ENCODE peak calls at places on chromosome 5, in seven cellular contexts. V is A673; B is ovary; Z is CD8-positive, alpha-beta memory T cell; A is CD4-positive, alpha-beta memory T cell; C is naive thymus-derived CD4-positive, alpha-beta T cell; I is transverse colon. J is an unnamed sample. For H3K4me1, the result is how much of the 10 kb centered on the place peaks cover.

GRCh38 chr5:63233906-63234305 is 655.3 kb downstream of the LRRC70 start:
- DNase-seq in Z (no peak), B (no peak), I (no peak), V (no peak), A (no peak), C (no peak), J (no peak)

GRCh38 chr5:168315991-168316578 is 24.6 kb downstream of the WWC1 start:
- DNase-seq in A (no peak), V (no peak), I (peak), Z (no peak), C (no peak), B (no peak), J (no peak)

GRCh38 chr5:131475416-131476045 is 159.5 kb downstream of the RAPGEF6 start:
- DNase-seq in V (no peak), A (no peak), Z (no peak), C (no peak), I (no peak), B (no peak), J (no peak)

GRCh38 chr5:66118294-66118693 is 25.8 kb upstream of the SREK1 start:
- DNase-seq in I (no peak), C (no peak), V (no peak), A (no peak), Z (no peak), B (no peak), J (no peak)

GRCh38 chr5:132019857-132020555 is 8.5 kb upstream of the ACSL6 start:
- DNase-seq in Z (peak), I (peak), C (peak), A (peak), V (no peak), B (no peak), J (no peak)

GRCh38 chr5:123448743-123449142 is 25.5 kb upstream of the CEP120 start:
- DNase-seq in C (no peak), A (no peak), V (no peak), Z (no peak), B (no peak), I (no peak), J (no peak)

GRCh38 chr5:16976625-16977008 is 40.5 kb upstream of the MYO10 start:
- DNase-seq in V (no peak), I (no peak), A (no peak), C (no peak), Z (no peak), B (no peak), J (no peak)

GRCh38 chr5:77177576-77177975 is 32.9 kb upstream of the PDE8B start:
- DNase-seq in A (no peak), C (no peak), Z (no peak), I (no peak), V (no peak), B (no peak), J (no peak)

GRCh38 chr5:181241393-181241975 is 2.2 kb downstream of the RACK1 start:
- DNase-seq in C (no peak), A (peak), B (no peak), I (no peak), Z (no peak), V (peak), J (no peak)

GRCh38 chr5:10987881-10988504 is 227.0 kb upstream of the DAP start:
- DNase-seq in C (peak), I (peak), Z (peak), A (peak), V (peak), B (peak), J (peak)

GRCh38 chr5:21058290-21058689 is 1070.3 kb upstream of the CDH18 start:
- DNase-seq in V (no peak), Z (no peak), C (no peak), B (no peak), A (no peak), I (no peak), J (no peak)

GRCh38 chr5:33975846-33976245 is 8.6 kb downstream of the SLC45A2 start:
- DNase-seq in C (no peak), A (no peak), B (no peak), Z (no peak), I (no peak), V (no peak), J (no peak)

GRCh38 chr5:137822158-137822764 is 45.4 kb upstream of the MYOT start:
- DNase-seq in A (no peak), B (no peak), I (peak), Z (no peak), C (no peak), V (peak), J (no peak)

GRCh38 chr5:171667341-171668096 is 118.1 kb upstream of the SMIM23 start:
- DNase-seq in I (no peak), A (no peak), C (no peak), Z (no peak), B (peak), V (no peak), J (peak)

GRCh38 chr5:145396888-145397287 is 438.3 kb downstream of the PRELID2 start:
- DNase-seq in Z (no peak), V (no peak), A (no peak), C (no peak), I (no peak), B (no peak), J (no peak)

GRCh38 chr5:61824396-61824795 is 481.6 kb upstream of the KIF2A start:
- DNase-seq in V (no peak), I (no peak), C (no peak), Z (no peak), B (no peak), A (no peak), J (no peak)

GRCh38 chr5:34666392-34667080 is 10.4 kb downstream of the RAI14 start:
- DNase-seq in V (no peak), Z (no peak), B (no peak), A (no peak), I (no peak), C (no peak), J (no peak)

GRCh38 chr5:176474476-176474875 is 26.3 kb downstream of the FAF2 start:
- DNase-seq in C (no peak), B (no peak), Z (no peak), A (no peak), I (no peak), V (peak), J (no peak)

GRCh38 chr5:16754621-16755020 is 137.8 kb upstream of the RETREG1 start:
- DNase-seq in I (no peak), C (no peak), A (no peak), Z (no peak), B (no peak), V (peak), J (no peak)

GRCh38 chr5:7745882-7746735 is 104.8 kb downstream of the CFAP90 start:
- DNase-seq in I (peak), B (peak), V (peak), Z (no peak), A (peak), C (no peak), J (peak)

GRCh38 chr5:132182366-132183040 is 45.1 kb downstream of the P4HA2 start:
- DNase-seq in C (no peak), B (no peak), Z (no peak), A (no peak), I (no peak), V (no peak), J (no peak)

GRCh38 chr5:62316110-62316509 is 10.1 kb downstream of the KIF2A start:
- DNase-seq in C (no peak), V (no peak), B (no peak), I (no peak), Z (no peak), A (no peak), J (no peak)

GRCh38 chr5:178625679-178626483 is 969 bp downstream of the CLK4 start:
- DNase-seq in C (no peak), A (no peak), I (no peak), Z (peak), B (no peak), V (no peak), J (peak)

GRCh38 chr5:86929123-86929766 is 311.5 kb downstream of the COX7C start:
- DNase-seq in A (no peak), Z (no peak), C (no peak), B (no peak), I (no peak), V (no peak), J (no peak)

GRCh38 chr5:158413125-158413680 is 554.3 kb upstream of the CLINT1 start:
- DNase-seq in I (no peak), V (no peak), Z (no peak), A (no peak), C (no peak), B (no peak), J (no peak)

GRCh38 chr5:139646111-139646510 is 2.0 kb upstream of the CXXC5 start:
- DNase-seq in A (no peak), I (no peak), B (no peak), C (no peak), Z (no peak), V (no peak), J (no peak)

GRCh38 chr5:757931-758697 is 26.4 kb downstream of the ZDHHC11B start:
- DNase-seq in C (no peak), Z (no peak), V (no peak), A (peak), I (peak), B (peak), J (peak)

GRCh38 chr5:79518718-79519117 is 4.8 kb upstream of the HOMER1 start:
- DNase-seq in B (no peak), A (no peak), V (no peak), Z (no peak), I (no peak), C (no peak), J (no peak)

GRCh38 chr5:67255881-67256280 is 59.3 kb upstream of the CD180 start:
- DNase-seq in A (no peak), Z (no peak), V (no peak), I (no peak), B (no peak), C (no peak), J (no peak)

GRCh38 chr5:134541736-134542376 is 16.4 kb downstream of the JADE2 start:
- DNase-seq in V (no peak), I (peak), B (peak), A (no peak), C (no peak), Z (no peak), J (no peak)

GRCh38 chr5:96180684-96181083 is 219.0 kb upstream of the ELL2 start:
- DNase-seq in B (no peak), V (no peak), Z (no peak), C (no peak), A (no peak), I (no peak), J (no peak)

GRCh38 chr5:96176022-96176421 is 214.4 kb upstream of the ELL2 start:
- DNase-seq in Z (no peak), I (no peak), V (no peak), B (no peak), C (no peak), A (no peak), J (no peak)

GRCh38 chr5:96177303-96177869 is 215.7 kb upstream of the ELL2 start:
- DNase-seq in V (no peak), C (no peak), I (no peak), Z (no peak), B (no peak), A (no peak), J (no peak)

GRCh38 chr5:96172436-96172835 is 210.8 kb upstream of the ELL2 start:
- DNase-seq in I (no peak), Z (no peak), C (no peak), V (no peak), B (no peak), A (no peak), J (no peak)

GRCh38 chr5:96175090-96175489 is 213.4 kb upstream of the ELL2 start:
- DNase-seq in I (no peak), A (no peak), Z (no peak), C (no peak), B (no peak), V (peak), J (no peak)
- H3K4me1 ChIP-seq in I (under half), A (under half), Z (under half), C (under half), B (under half), V (under half), J (under half)

DNA sequence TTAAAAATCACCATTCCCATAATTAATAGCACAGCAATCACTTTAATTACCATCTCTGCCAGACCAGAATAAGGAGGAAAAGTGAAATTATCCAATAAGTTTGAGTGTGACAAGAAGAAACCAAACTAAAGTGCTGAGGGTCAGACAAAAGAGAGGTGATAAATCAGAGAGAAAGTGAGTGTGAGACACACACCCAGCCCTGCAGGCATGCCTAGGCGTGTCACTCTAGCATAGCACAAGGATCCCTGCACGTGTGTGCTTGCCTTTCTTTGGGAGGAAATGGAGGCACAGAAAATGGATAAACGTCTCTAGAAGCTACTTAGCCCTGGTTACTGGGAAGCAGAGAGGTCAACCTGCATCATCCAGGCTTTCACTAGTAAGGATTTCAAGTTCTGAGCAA is 56.2 kb downstream of the SEMA6A start:
- DNase-seq in A (no peak), C (no peak), B (no peak), Z (no peak), V (no peak), I (peak), J (no peak)
- H3K4me1 ChIP-seq in A (under half), C (under half), B (under half), Z (under half), V (under half), I (under half), J (under half)

DNA sequence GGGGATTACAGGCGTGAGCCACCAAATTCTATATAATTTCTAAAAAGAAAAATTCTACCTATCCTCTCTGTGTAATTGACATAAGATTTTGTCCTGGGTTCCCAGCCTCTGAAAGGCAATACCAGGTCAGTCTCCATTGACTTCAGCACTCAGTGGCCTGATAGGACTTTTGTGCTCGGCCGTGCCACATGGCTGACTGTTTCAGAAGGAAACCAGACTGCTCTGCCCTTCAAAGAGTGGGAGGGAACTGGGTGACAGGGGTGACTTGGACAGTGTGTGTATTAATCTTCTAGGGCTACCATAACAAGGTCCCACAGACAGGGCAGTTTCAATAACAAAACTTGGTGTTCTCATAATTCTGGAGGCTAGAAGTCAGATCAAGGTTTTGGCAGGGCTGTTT is 43.0 kb downstream of the ARHGAP26 start:
- DNase-seq in C (no peak), I (no peak), Z (no peak), B (no peak), V (no peak), A (no peak), J (no peak)
- H3K4me1 ChIP-seq in C (under half), I (under half), Z (under half), B (under half), V (under half), A (under half), J (half or more)

GRCh38 chr5:149147673-149148072 is 6.4 kb downstream of the ABLIM3 start:
- DNase-seq in Z (no peak), I (no peak), B (no peak), C (no peak), A (no peak), V (no peak), J (no peak)

GRCh38 chr5:149152317-149152746 is 11.0 kb downstream of the ABLIM3 start:
- DNase-seq in B (no peak), V (no peak), A (no peak), I (no peak), Z (no peak), C (no peak), J (no peak)

GRCh38 chr5:149151717-149152116 is 10.4 kb downstream of the ABLIM3 start:
- DNase-seq in A (no peak), I (no peak), C (no peak), V (no peak), B (no peak), Z (no peak), J (no peak)

GRCh38 chr5:149150457-149150856 is 9.2 kb downstream of the ABLIM3 start:
- DNase-seq in Z (no peak), C (no peak), A (no peak), I (no peak), B (no peak), V (no peak), J (no peak)

DNA sequence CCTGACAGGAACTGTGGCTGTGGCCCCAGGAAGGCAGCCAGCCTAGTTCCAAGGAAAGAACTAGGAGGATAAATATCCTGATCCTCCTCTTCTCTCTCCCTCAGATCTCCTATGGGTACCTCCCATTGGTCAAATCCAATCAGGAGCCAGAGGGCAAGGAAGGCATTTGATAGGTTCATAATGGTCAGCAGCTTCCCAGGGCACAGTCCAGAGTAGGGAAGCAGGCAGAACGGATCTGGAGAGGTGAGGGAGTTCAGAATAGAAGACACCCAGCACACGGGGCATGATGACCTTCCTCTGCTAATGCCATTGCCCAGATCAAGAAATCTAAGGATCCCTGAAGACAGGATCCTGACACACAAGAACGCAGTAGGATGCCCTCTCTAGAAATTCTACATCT is 8.6 kb downstream of the ABLIM3 start:
- DNase-seq in B (no peak), I (no peak), A (no peak), V (no peak), C (no peak), Z (no peak), J (no peak)
- H3K4me1 ChIP-seq in B (under half), I (under half), A (under half), V (under half), C (under half), Z (under half), J (under half)

GRCh38 chr5:2991884-2992283 is 240.4 kb upstream of the IRX2 start:
- DNase-seq in A (no peak), I (no peak), V (no peak), C (no peak), B (no peak), Z (no peak), J (no peak)
- H3K4me1 ChIP-seq in A (under half), I (under half), V (under half), C (under half), B (under half), Z (under half), J (under half)

GRCh38 chr5:95816341-95816740 is 6.2 kb downstream of the GLRX start:
- DNase-seq in Z (no peak), B (no peak), A (no peak), C (no peak), I (no peak), V (no peak), J (no peak)

GRCh38 chr5:95821110-95822021 is 1.2 kb downstream of the GLRX start:
- DNase-seq in V (no peak), B (no peak), I (no peak), C (no peak), A (no peak), Z (no peak), J (no peak)

GRCh38 chr5:95816803-95817202 is 5.7 kb downstream of the GLRX start:
- DNase-seq in A (no peak), I (no peak), B (no peak), Z (no peak), C (no peak), V (no peak), J (no peak)

GRCh38 chr5:95817430-95817829 is 5.1 kb downstream of the GLRX start:
- DNase-seq in V (no peak), I (peak), C (no peak), B (no peak), Z (peak), A (no peak), J (no peak)

GRCh38 chr5:95818181-95819147 is 4.1 kb downstream of the GLRX start:
- DNase-seq in I (no peak), C (no peak), Z (no peak), V (no peak), B (no peak), A (no peak), J (no peak)
- H3K4me1 ChIP-seq in I (half or more), C (half or more), Z (half or more), V (under half), B (under half), A (half or more), J (under half)